ENCODE peak calls at places on chromosome 9, in nine cellular contexts. One of them, this sample, is unnamed.

GRCh38 chr9:122162415-122162814 is 2.7 kb downstream of the MORN5 start:
- DNase-seq in HL-60: no peak
- DNase-seq in PC-3: no peak
- DNase-seq in HFF-Myc: no peak
- DNase-seq in mucosa of descending colon: no peak
- DNase-seq in NT2/D1: no peak
- DNase-seq in H7: no peak
- DNase-seq in heart right ventricle: no peak
- DNase-seq in PC-9: no peak
- DNase-seq in this sample: no peak

GRCh38 chr9:124812401-124813016 is 35.6 kb downstream of the OLFML2A start:
- DNase-seq in PC-9: peak
- DNase-seq in PC-3: peak
- DNase-seq in HFF-Myc: peak
- DNase-seq in H7: peak
- DNase-seq in HL-60: no peak
- DNase-seq in mucosa of descending colon: no peak
- DNase-seq in heart right ventricle: no peak
- DNase-seq in NT2/D1: peak
- DNase-seq in this sample: no peak

GRCh38 chr9:93305497-93306020 is 121.6 kb downstream of the WNK2 start:
- DNase-seq in NT2/D1: no peak
- DNase-seq in mucosa of descending colon: peak
- DNase-seq in HL-60: no peak
- DNase-seq in heart right ventricle: peak
- DNase-seq in H7: peak
- DNase-seq in PC-3: no peak
- DNase-seq in HFF-Myc: no peak
- DNase-seq in PC-9: no peak
- DNase-seq in this sample: no peak

GRCh38 chr9:78133751-78134150 is 102.1 kb upstream of the CEP78 start:
- DNase-seq in PC-9: no peak
- DNase-seq in heart right ventricle: no peak
- DNase-seq in mucosa of descending colon: no peak
- DNase-seq in HFF-Myc: no peak
- DNase-seq in PC-3: peak
- DNase-seq in HL-60: no peak
- DNase-seq in NT2/D1: no peak
- DNase-seq in H7: no peak
- DNase-seq in this sample: no peak

GRCh38 chr9:134344068-134344820 is 18.0 kb downstream of the RXRA start:
- DNase-seq in HL-60: peak
- DNase-seq in NT2/D1: no peak
- DNase-seq in mucosa of descending colon: no peak
- DNase-seq in PC-9: no peak
- DNase-seq in PC-3: no peak
- DNase-seq in H7: peak
- DNase-seq in HFF-Myc: no peak
- DNase-seq in heart right ventricle: peak
- DNase-seq in this sample: no peak

GRCh38 chr9:133396952-133397351 is 20.8 kb downstream of the STKLD1 start:
- DNase-seq in H7: peak
- DNase-seq in HFF-Myc: no peak
- DNase-seq in PC-3: peak
- DNase-seq in heart right ventricle: no peak
- DNase-seq in HL-60: no peak
- DNase-seq in mucosa of descending colon: peak
- DNase-seq in NT2/D1: peak
- DNase-seq in PC-9: no peak
- DNase-seq in this sample: no peak

GRCh38 chr9:91502475-91502874 is 78.8 kb upstream of the NFIL3 start:
- DNase-seq in PC-3: no peak
- DNase-seq in HFF-Myc: no peak
- DNase-seq in mucosa of descending colon: no peak
- DNase-seq in NT2/D1: no peak
- DNase-seq in H7: no peak
- DNase-seq in PC-9: no peak
- DNase-seq in HL-60: no peak
- DNase-seq in heart right ventricle: no peak
- DNase-seq in this sample: no peak

GRCh38 chr9:134196911-134197310 is 32.5 kb upstream of the RNU6ATAC start:
- DNase-seq in H7: no peak
- DNase-seq in PC-3: no peak
- DNase-seq in mucosa of descending colon: no peak
- DNase-seq in HL-60: no peak
- DNase-seq in heart right ventricle: peak
- DNase-seq in PC-9: no peak
- DNase-seq in NT2/D1: no peak
- DNase-seq in HFF-Myc: no peak
- DNase-seq in this sample: peak

GRCh38 chr9:978117-978830 is 1.8 kb downstream of the DMRT3 start:
- DNase-seq in heart right ventricle: no peak
- DNase-seq in mucosa of descending colon: no peak
- DNase-seq in NT2/D1: no peak
- DNase-seq in H7: peak
- DNase-seq in HL-60: no peak
- DNase-seq in PC-9: no peak
- DNase-seq in PC-3: no peak
- DNase-seq in HFF-Myc: no peak
- DNase-seq in this sample: no peak

GRCh38 chr9:112866662-112867274 is 23.9 kb downstream of the SLC46A2 start:
- DNase-seq in HFF-Myc: no peak
- DNase-seq in heart right ventricle: no peak
- DNase-seq in PC-9: peak
- DNase-seq in PC-3: peak
- DNase-seq in NT2/D1: peak
- DNase-seq in H7: peak
- DNase-seq in mucosa of descending colon: peak
- DNase-seq in HL-60: no peak
- DNase-seq in this sample: no peak

GRCh38 chr9:70352356-70352755 is 62.1 kb downstream of the KLF9 start:
- DNase-seq in HL-60: no peak
- DNase-seq in heart right ventricle: no peak
- DNase-seq in mucosa of descending colon: no peak
- DNase-seq in H7: no peak
- DNase-seq in NT2/D1: no peak
- DNase-seq in PC-3: peak
- DNase-seq in PC-9: no peak
- DNase-seq in HFF-Myc: peak
- DNase-seq in this sample: no peak

GRCh38 chr9:109856785-109857184 is 76.8 kb downstream of the PALM2AKAP2 start:
- DNase-seq in HL-60: no peak
- DNase-seq in PC-9: no peak
- DNase-seq in HFF-Myc: peak
- DNase-seq in H7: no peak
- DNase-seq in PC-3: no peak
- DNase-seq in mucosa of descending colon: no peak
- DNase-seq in NT2/D1: no peak
- DNase-seq in heart right ventricle: peak
- DNase-seq in this sample: no peak

GRCh38 chr9:138100711-138101349 is 223.2 kb downstream of the CACNA1B start:
- DNase-seq in heart right ventricle: no peak
- DNase-seq in NT2/D1: no peak
- DNase-seq in PC-3: no peak
- DNase-seq in mucosa of descending colon: no peak
- DNase-seq in H7: peak
- DNase-seq in PC-9: no peak
- DNase-seq in HL-60: no peak
- DNase-seq in HFF-Myc: no peak
- DNase-seq in this sample: peak

GRCh38 chr9:36125062-36125855 is 11.3 kb upstream of the GLIPR2 start:
- DNase-seq in HL-60: no peak
- DNase-seq in HFF-Myc: no peak
- DNase-seq in heart right ventricle: no peak
- DNase-seq in NT2/D1: no peak
- DNase-seq in PC-9: no peak
- DNase-seq in PC-3: no peak
- DNase-seq in H7: no peak
- DNase-seq in mucosa of descending colon: no peak
- DNase-seq in this sample: no peak

GRCh38 chr9:95344735-95345134 is 27.2 kb upstream of the FANCC start:
- DNase-seq in mucosa of descending colon: no peak
- DNase-seq in PC-9: no peak
- DNase-seq in PC-3: no peak
- DNase-seq in HL-60: no peak
- DNase-seq in H7: no peak
- DNase-seq in NT2/D1: no peak
- DNase-seq in HFF-Myc: no peak
- DNase-seq in heart right ventricle: no peak
- DNase-seq in this sample: no peak

DNA sequence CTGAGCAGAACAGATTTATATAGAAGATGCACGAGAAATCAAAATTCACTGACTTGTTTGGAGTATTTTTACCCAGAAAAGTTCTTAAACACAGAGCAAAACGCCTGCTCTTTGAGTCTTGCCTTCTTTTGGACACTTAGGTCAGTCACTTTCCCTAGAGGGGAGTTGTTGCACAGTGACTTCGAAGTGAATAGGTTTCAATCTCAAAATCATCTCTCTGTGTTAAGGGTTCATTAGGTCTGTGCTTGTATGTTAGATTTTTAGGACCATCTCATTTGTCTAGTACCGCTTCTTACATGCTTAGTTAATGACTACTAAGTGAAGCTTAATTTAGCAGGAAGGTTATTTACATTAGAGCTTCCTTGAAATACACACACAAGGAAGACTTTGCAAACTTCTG is 1.8 kb downstream of the ALDH1A1 start:
- DNase-seq in HFF-Myc: no peak
- DNase-seq in mucosa of descending colon: no peak
- DNase-seq in heart right ventricle: no peak
- DNase-seq in HL-60: no peak
- DNase-seq in H7: no peak
- DNase-seq in PC-3: no peak
- DNase-seq in NT2/D1: no peak
- DNase-seq in PC-9: no peak
- DNase-seq in this sample: no peak
- H3K4me3 ChIP-seq in HFF-Myc: peak
- H3K4me3 ChIP-seq in mucosa of descending colon: no peak
- H3K4me3 ChIP-seq in heart right ventricle: peak
- H3K4me3 ChIP-seq in HL-60: no peak
- H3K4me3 ChIP-seq in H7: no peak
- H3K4me3 ChIP-seq in PC-3: no peak
- H3K4me3 ChIP-seq in NT2/D1: no peak
- H3K4me3 ChIP-seq in PC-9: no peak
- H3K4me3 ChIP-seq in this sample: peak

GRCh38 chr9:116812231-116813028 is 125.3 kb downstream of the TRIM32 start:
- DNase-seq in mucosa of descending colon: no peak
- DNase-seq in NT2/D1: no peak
- DNase-seq in heart right ventricle: no peak
- DNase-seq in H7: no peak
- DNase-seq in HFF-Myc: no peak
- DNase-seq in PC-9: no peak
- DNase-seq in PC-3: no peak
- DNase-seq in HL-60: no peak
- DNase-seq in this sample: no peak
- H3K4me3 ChIP-seq in mucosa of descending colon: no peak
- H3K4me3 ChIP-seq in NT2/D1: no peak
- H3K4me3 ChIP-seq in heart right ventricle: no peak
- H3K4me3 ChIP-seq in H7: no peak
- H3K4me3 ChIP-seq in HFF-Myc: no peak
- H3K4me3 ChIP-seq in PC-9: no peak
- H3K4me3 ChIP-seq in PC-3: no peak
- H3K4me3 ChIP-seq in HL-60: no peak
- H3K4me3 ChIP-seq in this sample: no peak

GRCh38 chr9:83620841-83621636 is 1.9 kb upstream of the IDNK start:
- DNase-seq in HFF-Myc: peak
- DNase-seq in HL-60: peak
- DNase-seq in PC-9: no peak
- DNase-seq in NT2/D1: peak
- DNase-seq in PC-3: peak
- DNase-seq in heart right ventricle: no peak
- DNase-seq in H7: peak
- DNase-seq in mucosa of descending colon: peak
- DNase-seq in this sample: no peak
- H3K4me3 ChIP-seq in HFF-Myc: no peak
- H3K4me3 ChIP-seq in HL-60: no peak
- H3K4me3 ChIP-seq in PC-9: no peak
- H3K4me3 ChIP-seq in NT2/D1: no peak
- H3K4me3 ChIP-seq in PC-3: peak
- H3K4me3 ChIP-seq in heart right ventricle: no peak
- H3K4me3 ChIP-seq in H7: no peak
- H3K4me3 ChIP-seq in mucosa of descending colon: no peak
- H3K4me3 ChIP-seq in this sample: no peak

GRCh38 chr9:16265671-16266070 is 604.8 kb downstream of the BNC2 start:
- DNase-seq in NT2/D1: no peak
- DNase-seq in PC-3: no peak
- DNase-seq in HFF-Myc: no peak
- DNase-seq in HL-60: no peak
- DNase-seq in heart right ventricle: no peak
- DNase-seq in H7: no peak
- DNase-seq in PC-9: no peak
- DNase-seq in mucosa of descending colon: no peak
- DNase-seq in this sample: no peak

GRCh38 chr9:16267336-16268036 is 603.0 kb downstream of the BNC2 start:
- DNase-seq in NT2/D1: no peak
- DNase-seq in heart right ventricle: no peak
- DNase-seq in H7: no peak
- DNase-seq in PC-9: peak
- DNase-seq in PC-3: peak
- DNase-seq in HL-60: no peak
- DNase-seq in mucosa of descending colon: no peak
- DNase-seq in HFF-Myc: no peak
- DNase-seq in this sample: no peak

GRCh38 chr9:16268037-16269010 is 602.1 kb downstream of the BNC2 start:
- DNase-seq in mucosa of descending colon: no peak
- DNase-seq in NT2/D1: no peak
- DNase-seq in HFF-Myc: peak
- DNase-seq in H7: no peak
- DNase-seq in PC-9: no peak
- DNase-seq in PC-3: no peak
- DNase-seq in HL-60: no peak
- DNase-seq in heart right ventricle: no peak
- DNase-seq in this sample: no peak

GRCh38 chr9:16262467-16263261 is 607.8 kb downstream of the BNC2 start:
- DNase-seq in NT2/D1: no peak
- DNase-seq in HL-60: no peak
- DNase-seq in HFF-Myc: no peak
- DNase-seq in heart right ventricle: no peak
- DNase-seq in mucosa of descending colon: no peak
- DNase-seq in PC-3: peak
- DNase-seq in PC-9: peak
- DNase-seq in H7: no peak
- DNase-seq in this sample: no peak

DNA sequence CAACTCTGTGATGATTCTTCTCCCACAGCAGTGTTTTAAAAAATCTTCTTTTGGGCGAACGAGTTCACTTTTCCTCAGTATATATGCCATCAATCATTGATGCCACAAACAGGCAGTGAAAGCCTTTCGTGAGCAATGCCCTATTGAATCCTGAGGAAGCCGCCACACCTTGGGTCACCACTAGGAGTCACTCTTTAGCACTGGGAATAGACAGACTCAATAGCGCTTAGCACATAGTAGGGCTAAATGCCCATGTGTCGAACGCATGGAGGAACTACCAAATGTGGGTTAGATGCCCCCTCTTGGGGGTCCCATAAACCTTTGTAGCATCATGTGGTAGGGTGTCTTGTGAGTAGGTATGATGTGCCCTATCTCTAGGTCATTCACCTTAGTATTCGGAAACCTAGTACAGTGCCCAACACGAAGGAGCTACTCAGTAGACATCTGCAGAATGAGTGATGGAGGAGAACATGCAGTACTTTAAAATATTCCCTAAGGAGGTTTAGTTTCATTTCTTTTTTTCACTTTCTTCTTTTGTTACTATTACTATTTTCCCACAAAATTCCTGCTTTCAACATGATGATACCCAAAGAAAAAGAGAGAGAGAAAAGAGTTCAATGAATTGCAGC is 603.7 kb downstream of the BNC2 start:
- DNase-seq in HL-60: no peak
- DNase-seq in H7: peak
- DNase-seq in mucosa of descending colon: no peak
- DNase-seq in HFF-Myc: no peak
- DNase-seq in NT2/D1: peak
- DNase-seq in PC-9: no peak
- DNase-seq in heart right ventricle: no peak
- DNase-seq in PC-3: peak
- DNase-seq in this sample: no peak
- H3K4me3 ChIP-seq in HL-60: no peak
- H3K4me3 ChIP-seq in H7: no peak
- H3K4me3 ChIP-seq in mucosa of descending colon: no peak
- H3K4me3 ChIP-seq in HFF-Myc: no peak
- H3K4me3 ChIP-seq in NT2/D1: no peak
- H3K4me3 ChIP-seq in PC-9: peak
- H3K4me3 ChIP-seq in heart right ventricle: peak
- H3K4me3 ChIP-seq in PC-3: peak
- H3K4me3 ChIP-seq in this sample: peak

This sample was measured in upper lobe of right lung.